ENCODE peak calls at places on chromosomes 5 and 9, in seven cellular contexts. One of them, this sample, is unnamed.

GRCh38 chr9:136091582-136092352 is 3.3 kb downstream of the NACC2 start:
- DNase-seq in NCI-H1436: no peak
- DNase-seq in endothelial cell of umbilical vein: no peak
- DNase-seq in NCI-H1092 treated with DMSO at 0.1 percent for 48 hours: no peak
- DNase-seq in non-pigmented ciliary epithelial cell: no peak
- DNase-seq in CD8-positive, alpha-beta memory T cell: no peak
- DNase-seq in NCI-H1694: no peak
- DNase-seq in this sample: no peak

GRCh38 chr9:133654736-133655657 is 18.8 kb downstream of the DBH start:
- DNase-seq in NCI-H1436: no peak
- DNase-seq in endothelial cell of umbilical vein: no peak
- DNase-seq in NCI-H1092 treated with DMSO at 0.1 percent for 48 hours: no peak
- DNase-seq in non-pigmented ciliary epithelial cell: no peak
- DNase-seq in CD8-positive, alpha-beta memory T cell: no peak
- DNase-seq in NCI-H1694: no peak
- DNase-seq in this sample: no peak

GRCh38 chr5:38681024-38681805 is 124.8 kb upstream of the LIFR start:
- DNase-seq in NCI-H1436: no peak
- DNase-seq in endothelial cell of umbilical vein: no peak
- DNase-seq in NCI-H1092 treated with DMSO at 0.1 percent for 48 hours: no peak
- DNase-seq in non-pigmented ciliary epithelial cell: no peak
- DNase-seq in CD8-positive, alpha-beta memory T cell: no peak
- DNase-seq in NCI-H1694: no peak
- DNase-seq in this sample: no peak

GRCh38 chr5:36305571-36306326 is 4.0 kb upstream of the RANBP3L start:
- DNase-seq in NCI-H1436: peak
- DNase-seq in endothelial cell of umbilical vein: peak
- DNase-seq in NCI-H1092 treated with DMSO at 0.1 percent for 48 hours: peak
- DNase-seq in non-pigmented ciliary epithelial cell: no peak
- DNase-seq in CD8-positive, alpha-beta memory T cell: no peak
- DNase-seq in NCI-H1694: peak
- DNase-seq in this sample: peak

GRCh38 chr9:22030101-22030598 is 21.0 kb upstream of the CDKN2B start:
- DNase-seq in NCI-H1436: no peak
- DNase-seq in endothelial cell of umbilical vein: peak
- DNase-seq in NCI-H1092 treated with DMSO at 0.1 percent for 48 hours: no peak
- DNase-seq in non-pigmented ciliary epithelial cell: no peak
- DNase-seq in CD8-positive, alpha-beta memory T cell: no peak
- DNase-seq in NCI-H1694: no peak
- DNase-seq in this sample: no peak

GRCh38 chr9:128600111-128600510 is 47.7 kb downstream of the SPTAN1 start:
- DNase-seq in NCI-H1436: no peak
- DNase-seq in endothelial cell of umbilical vein: no peak
- DNase-seq in NCI-H1092 treated with DMSO at 0.1 percent for 48 hours: no peak
- DNase-seq in non-pigmented ciliary epithelial cell: no peak
- DNase-seq in CD8-positive, alpha-beta memory T cell: no peak
- DNase-seq in NCI-H1694: no peak
- DNase-seq in this sample: no peak

GRCh38 chr9:87763286-87763685 is 37.4 kb downstream of the CTSL start:
- DNase-seq in NCI-H1436: no peak
- DNase-seq in endothelial cell of umbilical vein: no peak
- DNase-seq in NCI-H1092 treated with DMSO at 0.1 percent for 48 hours: no peak
- DNase-seq in non-pigmented ciliary epithelial cell: no peak
- DNase-seq in CD8-positive, alpha-beta memory T cell: no peak
- DNase-seq in NCI-H1694: no peak
- DNase-seq in this sample: no peak

GRCh38 chr5:169668732-169669131 is 31.7 kb downstream of the DOCK2 start:
- DNase-seq in NCI-H1436: no peak
- DNase-seq in endothelial cell of umbilical vein: no peak
- DNase-seq in NCI-H1092 treated with DMSO at 0.1 percent for 48 hours: no peak
- DNase-seq in non-pigmented ciliary epithelial cell: no peak
- DNase-seq in CD8-positive, alpha-beta memory T cell: no peak
- DNase-seq in NCI-H1694: no peak
- DNase-seq in this sample: no peak

GRCh38 chr5:28548856-28549255 is 1510.5 kb upstream of the CDH9 start:
- DNase-seq in NCI-H1436: no peak
- DNase-seq in endothelial cell of umbilical vein: no peak
- DNase-seq in NCI-H1092 treated with DMSO at 0.1 percent for 48 hours: no peak
- DNase-seq in non-pigmented ciliary epithelial cell: peak
- DNase-seq in CD8-positive, alpha-beta memory T cell: no peak
- DNase-seq in NCI-H1694: no peak
- DNase-seq in this sample: no peak

GRCh38 chr9:85884236-85884635 is 56.7 kb upstream of the NAA35 start:
- DNase-seq in NCI-H1436: no peak
- DNase-seq in endothelial cell of umbilical vein: no peak
- DNase-seq in NCI-H1092 treated with DMSO at 0.1 percent for 48 hours: no peak
- DNase-seq in non-pigmented ciliary epithelial cell: no peak
- DNase-seq in CD8-positive, alpha-beta memory T cell: no peak
- DNase-seq in NCI-H1694: no peak
- DNase-seq in this sample: no peak

GRCh38 chr5:89255845-89256463 is 373.0 kb upstream of the MEF2C start:
- DNase-seq in NCI-H1436: peak
- DNase-seq in endothelial cell of umbilical vein: peak
- DNase-seq in NCI-H1092 treated with DMSO at 0.1 percent for 48 hours: no peak
- DNase-seq in non-pigmented ciliary epithelial cell: peak
- DNase-seq in CD8-positive, alpha-beta memory T cell: no peak
- DNase-seq in NCI-H1694: no peak
- DNase-seq in this sample: peak

GRCh38 chr9:137114613-137115393 is at the start of gene DPP7:
- DNase-seq in NCI-H1436: peak
- DNase-seq in endothelial cell of umbilical vein: peak
- DNase-seq in NCI-H1092 treated with DMSO at 0.1 percent for 48 hours: peak
- DNase-seq in non-pigmented ciliary epithelial cell: no peak
- DNase-seq in CD8-positive, alpha-beta memory T cell: peak
- DNase-seq in NCI-H1694: no peak
- DNase-seq in this sample: peak

GRCh38 chr9:109894921-109895758 is 115.1 kb downstream of the PALM2AKAP2 start:
- DNase-seq in NCI-H1436: no peak
- DNase-seq in endothelial cell of umbilical vein: no peak
- DNase-seq in NCI-H1092 treated with DMSO at 0.1 percent for 48 hours: no peak
- DNase-seq in non-pigmented ciliary epithelial cell: no peak
- DNase-seq in CD8-positive, alpha-beta memory T cell: no peak
- DNase-seq in NCI-H1694: no peak
- DNase-seq in this sample: peak

GRCh38 chr9:136324501-136325300 is 2.6 kb upstream of the GPSM1 start:
- DNase-seq in NCI-H1436: no peak
- DNase-seq in endothelial cell of umbilical vein: no peak
- DNase-seq in NCI-H1092 treated with DMSO at 0.1 percent for 48 hours: no peak
- DNase-seq in non-pigmented ciliary epithelial cell: no peak
- DNase-seq in CD8-positive, alpha-beta memory T cell: no peak
- DNase-seq in NCI-H1694: no peak
- DNase-seq in this sample: no peak

GRCh38 chr5:61251874-61252642 is 80.0 kb upstream of the ZSWIM6 start:
- DNase-seq in NCI-H1436: no peak
- DNase-seq in endothelial cell of umbilical vein: no peak
- DNase-seq in NCI-H1092 treated with DMSO at 0.1 percent for 48 hours: no peak
- DNase-seq in non-pigmented ciliary epithelial cell: no peak
- DNase-seq in CD8-positive, alpha-beta memory T cell: no peak
- DNase-seq in NCI-H1694: no peak
- DNase-seq in this sample: no peak

GRCh38 chr5:172178301-172179031 is 9.6 kb downstream of the STK10 start:
- DNase-seq in NCI-H1436: no peak
- DNase-seq in endothelial cell of umbilical vein: no peak
- DNase-seq in NCI-H1092 treated with DMSO at 0.1 percent for 48 hours: no peak
- DNase-seq in non-pigmented ciliary epithelial cell: no peak
- DNase-seq in CD8-positive, alpha-beta memory T cell: peak
- DNase-seq in NCI-H1694: no peak
- DNase-seq in this sample: peak

GRCh38 chr5:175840050-175840841 is 31.1 kb upstream of the CPLX2 start:
- DNase-seq in NCI-H1436: no peak
- DNase-seq in endothelial cell of umbilical vein: no peak
- DNase-seq in NCI-H1092 treated with DMSO at 0.1 percent for 48 hours: no peak
- DNase-seq in non-pigmented ciliary epithelial cell: no peak
- DNase-seq in CD8-positive, alpha-beta memory T cell: no peak
- DNase-seq in NCI-H1694: no peak
- DNase-seq in this sample: peak

GRCh38 chr5:139985290-139985689 is 57.8 kb downstream of the NRG2 start:
- DNase-seq in NCI-H1436: no peak
- DNase-seq in endothelial cell of umbilical vein: no peak
- DNase-seq in NCI-H1092 treated with DMSO at 0.1 percent for 48 hours: no peak
- DNase-seq in non-pigmented ciliary epithelial cell: no peak
- DNase-seq in CD8-positive, alpha-beta memory T cell: no peak
- DNase-seq in NCI-H1694: no peak
- DNase-seq in this sample: no peak

This sample was measured in NB4.